ENCODE peak calls at places on chromosomes 2 and 18, in nine cellular contexts. P is IMR-90, J is mesenchymal stem cell, T is fibroblast of lung, F is neuronal stem cell, G is HCT116, X is mammary epithelial cell, O is PC-9, M is K562. Y is an unnamed sample.

GRCh38 chr2:8644605-8645175 is 37.2 kb upstream of the ID2 start:
- DNase-seq in P (no peak), J (no peak), T (no peak), F (no peak), G (no peak), X (no peak), O (no peak), M (peak; percentile 75), Y (no peak)

GRCh38 chr2:204670124-204670523 is 124.8 kb downstream of the PARD3B start:
- DNase-seq in P (peak; percentile 12), J (peak; percentile 8), T (peak; percentile 17), F (no peak), G (no peak), X (no peak), O (no peak), M (no peak), Y (peak; percentile 67)

GRCh38 chr2:119301413-119301812 is 65.2 kb downstream of the C2orf76 start:
- DNase-seq in P (peak; percentile 36), J (no peak), T (no peak), F (no peak), G (no peak), X (peak; percentile 25), O (no peak), M (no peak), Y (no peak)

GRCh38 chr18:61581578-61582204 is 248.5 kb downstream of the CDH20 start:
- DNase-seq in P (peak; percentile 47), J (peak; percentile 67), T (peak; percentile 55), F (peak; percentile 79), G (peak; percentile 22), X (peak; percentile 59), O (peak; percentile 58), M (peak; percentile 77), Y (peak; percentile 77)

GRCh38 chr2:105803337-105803736 is 58.6 kb downstream of the NCK2 start:
- DNase-seq in P (no peak), J (no peak), T (no peak), F (no peak), G (no peak), X (no peak), O (no peak), M (no peak), Y (no peak)

GRCh38 chr2:113176696-113177355 is 3.1 kb downstream of the PSD4 start:
- DNase-seq in P (no peak), J (no peak), T (no peak), F (no peak), G (no peak), X (no peak), O (no peak), M (no peak), Y (no peak)

GRCh38 chr2:187499941-187500532 is 52.0 kb upstream of the CALCRL start:
- DNase-seq in P (peak; percentile 66), J (peak; percentile 72), T (peak; percentile 74), F (peak; percentile 54), G (peak; percentile 54), X (peak; percentile 28), O (peak; percentile 40), M (peak; percentile 54), Y (peak; percentile 75)

GRCh38 chr2:17815466-17816184 is 635 bp upstream of the MSGN1 start:
- DNase-seq in P (no peak), J (no peak), T (no peak), F (no peak), G (no peak), X (peak; percentile 80), O (no peak), M (no peak), Y (peak; percentile 7)

GRCh38 chr2:102977462-102977861 is 215.6 kb downstream of the TMEM182 start:
- DNase-seq in P (no peak), J (no peak), T (no peak), F (no peak), G (no peak), X (no peak), O (no peak), M (no peak), Y (no peak)

GRCh38 chr2:102975996-102976636 is 214.3 kb downstream of the TMEM182 start:
- DNase-seq in P (peak; percentile 4), J (no peak), T (peak; percentile 12), F (peak; percentile 61), G (peak; percentile 16), X (peak; percentile 34), O (peak; percentile 15), M (peak; percentile 11), Y (no peak)

GRCh38 chr2:102983786-102984185 is 222.0 kb downstream of the TMEM182 start:
- DNase-seq in P (no peak), J (no peak), T (no peak), F (no peak), G (no peak), X (no peak), O (no peak), M (no peak), Y (no peak)

DNA sequence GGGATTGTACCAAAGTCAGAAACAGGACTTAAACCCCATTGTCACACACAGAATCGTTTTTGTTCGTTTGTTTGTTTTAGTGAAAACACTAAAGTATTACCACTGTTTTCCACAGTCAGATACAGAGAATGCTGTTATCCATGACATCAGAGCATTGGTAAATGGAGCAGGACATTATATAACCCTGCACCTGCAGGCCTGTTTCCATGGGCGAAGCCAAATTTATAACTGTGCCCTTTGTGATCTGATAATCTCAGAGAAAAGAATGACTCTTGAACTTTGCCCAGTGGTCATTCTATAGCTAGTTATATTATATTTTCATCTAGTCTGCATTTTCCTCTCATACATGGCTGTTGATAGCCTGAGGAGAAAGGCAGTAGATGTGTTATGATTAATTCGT is 217.6 kb downstream of the TMEM182 start:
- DNase-seq in P (no peak), J (no peak), T (no peak), F (no peak), G (no peak), X (no peak), O (no peak), M (no peak), Y (no peak)
- H3K4me1 ChIP-seq in P (no peaks in the 10 kb centered on the region), J (no peaks in the 10 kb centered on the region), T (no peaks in the 10 kb centered on the region), F (peaks cover 11% of the 10 kb centered on the region), G (no peaks in the 10 kb centered on the region), X (no peaks in the 10 kb centered on the region), O (no peaks in the 10 kb centered on the region), M (no peaks in the 10 kb centered on the region), Y (no peaks in the 10 kb centered on the region)

DNA sequence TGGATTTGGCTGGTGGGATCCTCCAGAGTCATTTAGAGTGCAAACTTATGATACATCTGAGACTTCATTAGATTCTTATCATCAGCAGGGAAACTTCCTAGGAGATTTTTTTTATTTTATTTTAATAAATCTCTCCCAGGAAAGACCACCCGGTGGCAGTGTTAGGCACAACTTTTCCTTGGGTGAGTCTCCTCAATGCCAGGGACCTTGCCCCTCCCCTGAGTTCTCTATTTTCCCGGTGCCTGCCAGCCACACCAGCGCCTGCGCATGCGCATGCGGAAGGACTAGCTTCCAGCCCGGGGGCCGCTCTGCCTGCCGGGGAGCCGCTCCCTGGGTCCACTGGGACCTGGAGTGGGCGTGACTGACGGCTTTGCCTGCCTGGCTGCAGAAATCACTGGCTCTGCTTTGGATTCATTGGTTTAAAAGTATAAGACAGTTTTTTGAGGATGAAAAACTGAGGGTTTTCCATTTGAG is 86.6 kb downstream of the TMEM182 start:
- DNase-seq in P (peak; percentile 3), J (peak; percentile 21), T (peak; percentile 55), F (peak; percentile 79), G (no peak), X (peak; percentile 14), O (peak; percentile 66), M (peak; percentile 36), Y (peak; percentile 25)
- H3K4me3 ChIP-seq in P (no peak overlapping the region), J (no peak overlapping the region), T (no peak overlapping the region), F (no peak overlapping the region), G (no peak overlapping the region), X (peak overlapping the region; percentile 12), O (no peak overlapping the region), M (no peak overlapping the region), Y (no peak overlapping the region)

DNA sequence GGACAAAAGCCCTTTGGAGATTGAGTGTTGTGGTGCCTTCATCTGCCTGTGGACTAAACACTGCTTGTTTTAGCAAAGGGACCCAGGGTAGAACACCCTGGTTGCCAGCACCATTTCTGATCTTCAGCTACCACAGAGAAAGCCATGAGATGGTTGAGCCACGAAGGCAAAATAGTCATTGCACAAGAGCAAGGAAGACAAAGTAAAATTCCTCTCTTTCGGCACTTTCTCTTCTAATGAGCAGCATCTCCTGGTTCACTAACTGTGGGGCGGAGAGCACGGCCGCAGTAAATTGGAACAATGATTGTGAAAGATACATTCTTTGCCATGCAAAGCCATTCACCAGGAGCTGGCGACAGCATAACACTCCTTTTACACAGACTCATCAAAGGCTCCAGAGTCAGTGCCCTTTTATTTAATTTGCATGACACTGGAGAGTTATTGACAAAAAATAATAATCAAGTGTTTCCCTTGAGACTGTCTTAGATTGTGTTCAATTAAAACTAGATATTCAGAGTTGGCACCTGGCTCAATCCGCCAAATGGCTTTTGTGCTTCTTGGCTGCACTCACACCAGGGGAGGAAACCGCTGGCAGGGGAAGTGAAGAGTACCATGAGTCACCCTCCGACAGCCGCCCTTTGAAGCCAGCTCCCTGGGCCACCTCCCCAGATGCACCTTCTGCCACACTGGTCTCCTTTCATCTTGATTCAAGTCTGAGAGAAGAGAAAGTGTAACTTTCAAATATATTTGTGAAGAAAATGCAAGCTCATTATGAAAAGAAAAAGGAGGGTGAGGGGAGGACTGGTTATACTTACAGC is 100.5 kb upstream of the MEIS1 start:
- DNase-seq in P (no peak), J (no peak), T (no peak), F (no peak), G (no peak), X (peak; percentile 21), O (no peak), M (no peak), Y (no peak)
- H2AFZ ChIP-seq in P (no peak overlapping the region), J (no peak overlapping the region), T (no peak overlapping the region), F (peak overlapping the region; percentile 2), G (no peak overlapping the region), X (no peak overlapping the region), O (no peak overlapping the region), M (no peak overlapping the region), Y (no peak overlapping the region)

GRCh38 chr2:222862915-222863544 is 2.2 kb downstream of the ACSL3 start:
- DNase-seq in P (no peak), J (no peak), T (peak; percentile 71), F (no peak), G (no peak), X (no peak), O (no peak), M (no peak), Y (no peak)

GRCh38 chr2:222862068-222862914 is 1.5 kb downstream of the ACSL3 start:
- DNase-seq in P (peak; percentile 62), J (peak; percentile 63), T (peak; percentile 75), F (no peak), G (no peak), X (peak; percentile 45), O (no peak), M (no peak), Y (no peak)

GRCh38 chr2:222859786-222860726 is 780 bp upstream of the ACSL3 start:
- DNase-seq in P (peak; percentile 64), J (peak; percentile 78), T (peak; percentile 87), F (peak; percentile 36), G (no peak), X (peak; percentile 98), O (peak; percentile 86), M (no peak), Y (peak; percentile 80)

GRCh38 chr2:222860740-222861410 is at the start of gene ACSL3:
- DNase-seq in P (peak; percentile 89), J (peak; percentile 96), T (peak; percentile 92), F (peak; percentile 96), G (peak; percentile 78), X (peak; percentile 95), O (peak; percentile 100), M (peak; percentile 89), Y (peak; percentile 96)

DNA sequence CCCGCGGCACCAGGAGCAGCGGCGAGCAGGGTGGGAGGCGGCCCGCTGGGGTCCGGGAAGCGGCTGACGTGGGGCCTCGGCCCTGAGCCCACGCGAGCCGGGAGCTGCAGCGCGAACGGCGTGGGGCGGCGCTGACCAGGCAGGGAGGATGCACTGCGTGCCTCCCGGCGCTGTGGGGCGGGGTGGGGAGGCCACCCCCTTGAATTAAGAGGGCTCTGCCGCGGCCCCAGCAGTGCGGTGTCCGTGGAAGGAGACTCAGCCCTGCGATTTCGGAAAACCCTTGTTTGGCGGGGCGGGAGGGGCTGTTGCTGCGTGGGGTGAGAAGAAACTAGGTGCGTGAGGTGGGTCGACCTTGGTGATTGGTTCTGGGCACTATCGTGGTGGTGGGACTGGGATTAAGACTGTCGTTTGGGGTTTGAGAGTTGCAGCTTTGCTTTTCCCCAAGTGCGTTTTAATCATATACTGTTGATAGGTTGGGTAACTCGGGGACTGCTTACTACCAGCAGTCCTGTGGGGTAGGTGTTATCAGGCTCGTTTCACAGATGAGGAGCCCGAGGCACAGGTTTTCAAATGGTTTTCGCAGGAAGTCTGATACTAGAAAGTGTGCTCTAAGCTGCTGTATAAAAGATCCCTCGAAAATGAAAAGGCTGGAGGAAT is 703 bp downstream of the ACSL3 start:
- DNase-seq in P (no peak), J (no peak), T (no peak), F (no peak), G (no peak), X (peak; percentile 17), O (no peak), M (peak; percentile 61), Y (peak; percentile 61)
- H3K4me1 ChIP-seq in P (peaks cover 10% of the 10 kb centered on the region), J (peaks cover 7% of the 10 kb centered on the region), T (peaks cover 12% of the 10 kb centered on the region), F (peaks cover 15% of the 10 kb centered on the region), G (peaks cover 33% of the 10 kb centered on the region), X (peaks cover 37% of the 10 kb centered on the region), O (peaks cover 65% of the 10 kb centered on the region), M (peaks cover 35% of the 10 kb centered on the region), Y (peaks cover 38% of the 10 kb centered on the region)